ENCODE peak calls at places on chromosomes 5 and 9, in four cellular contexts. T, M, V and B are unnamed samples.

GRCh38 chr5:126234563-126235195 is 188.5 kb upstream of the GRAMD2B start:
- DNase-seq in T (no peak), M (peak), V (no peak), B (peak)

GRCh38 chr9:9536481-9536880 is 1076.3 kb downstream of the PTPRD start:
- DNase-seq in V (no peak), M (no peak), T (no peak), B (no peak)

GRCh38 chr5:178150977-178151734 is 2.5 kb downstream of the NHP2 start:
- DNase-seq in M (no peak), T (no peak), V (no peak), B (no peak)

GRCh38 chr9:86534572-86535258 is 180.5 kb upstream of the TUT7 start:
- DNase-seq in M (no peak), V (no peak), T (no peak), B (no peak)

GRCh38 chr5:32866138-32866537 is 155.0 kb downstream of the NPR3 start:
- DNase-seq in V (no peak), M (no peak), T (no peak), B (no peak)

GRCh38 chr9:87639949-87640348 is 86.0 kb upstream of the CTSL start:
- DNase-seq in T (no peak), V (no peak), M (no peak), B (no peak)

GRCh38 chr5:173753307-173754168 is 134.6 kb upstream of the CPEB4 start:
- DNase-seq in M (no peak), T (no peak), V (no peak), B (no peak)

GRCh38 chr5:1003296-1003937 is 5.2 kb upstream of the NKD2 start:
- DNase-seq in V (peak), T (peak), M (no peak), B (no peak)

GRCh38 chr9:132250324-132251262 is 88.7 kb downstream of the NTNG2 start:
- DNase-seq in V (no peak), M (no peak), T (no peak), B (no peak)

GRCh38 chr9:120985759-120986353 is 59.3 kb upstream of the TRAF1 start:
- DNase-seq in V (no peak), M (peak), T (no peak), B (peak)

GRCh38 chr9:96171749-96172148 is 130.2 kb downstream of the HSD17B3 start:
- DNase-seq in T (no peak), V (no peak), M (no peak), B (no peak)

GRCh38 chr5:1015545-1015944 is 6.9 kb downstream of the NKD2 start:
- DNase-seq in T (no peak), M (no peak), V (peak), B (no peak)

GRCh38 chr9:30932226-30932625 is 1452.2 kb upstream of the ACO1 start:
- DNase-seq in T (no peak), M (no peak), V (no peak), B (no peak)

GRCh38 chr5:181215997-181216982 is 6.8 kb upstream of the TRIM41 start:
- DNase-seq in V (no peak), M (peak), T (no peak), B (no peak)

GRCh38 chr5:38307845-38308244 is 49.5 kb downstream of the EGFLAM start:
- DNase-seq in M (no peak), T (no peak), V (no peak), B (no peak)

GRCh38 chr5:167633931-167634341 is 657.5 kb upstream of the WWC1 start:
- DNase-seq in T (no peak), M (no peak), V (no peak), B (no peak)

GRCh38 chr9:96668868-96669534 is 13.9 kb upstream of the PRXL2C start:
- DNase-seq in V (no peak), T (no peak), M (no peak), B (no peak)

GRCh38 chr5:96322217-96322616 is 110.8 kb downstream of the PCSK1 start:
- DNase-seq in V (no peak), T (no peak), M (no peak), B (no peak)

GRCh38 chr9:135038331-135038730 is 49.1 kb upstream of the OLFM1 start:
- DNase-seq in V (no peak), T (no peak), M (no peak), B (no peak)

GRCh38 chr9:132609184-132609583 is 26.8 kb downstream of the BARHL1 start:
- DNase-seq in M (no peak), V (no peak), T (no peak), B (no peak)

GRCh38 chr9:95481000-95481399 is 35.8 kb downstream of the PTCH1 start:
- DNase-seq in T (no peak), M (no peak), V (no peak), B (no peak)

GRCh38 chr9:132973713-132974112 is 4.8 kb upstream of the GFI1B start:
- DNase-seq in V (no peak), T (no peak), M (peak), B (no peak)

GRCh38 chr5:120624021-120624563 is 160.0 kb downstream of the PRR16 start:
- DNase-seq in V (no peak), M (no peak), T (no peak), B (no peak)

GRCh38 chr5:112973904-112974303 is 2.7 kb upstream of the DCP2 start:
- DNase-seq in V (no peak), T (no peak), M (no peak), B (no peak)

GRCh38 chr9:126952180-126952960 is 37.8 kb downstream of the RALGPS1 start:
- DNase-seq in M (no peak), T (no peak), V (no peak), B (no peak)

GRCh38 chr5:28766565-28767158 is 1728.3 kb upstream of the CDH9 start:
- DNase-seq in T (no peak), V (no peak), M (peak), B (peak)

GRCh38 chr5:43432486-43433365 is 20.5 kb upstream of the CCL28 start:
- DNase-seq in V (peak), T (peak), M (no peak), B (no peak)

GRCh38 chr5:77396017-77396416 is 96.1 kb downstream of the WDR41 start:
- DNase-seq in V (no peak), M (no peak), T (no peak), B (no peak)

GRCh38 chr9:971901-972511 is 4.4 kb upstream of the DMRT3 start:
- DNase-seq in V (peak), M (no peak), T (no peak), B (no peak)

GRCh38 chr5:54229041-54229780 is 81.2 kb downstream of the ARL15 start:
- DNase-seq in V (peak), T (peak), M (peak), B (peak)

GRCh38 chr5:79397080-79397479 is 116.9 kb downstream of the HOMER1 start:
- DNase-seq in M (no peak), T (no peak), V (no peak), B (no peak)

GRCh38 chr5:92909545-92909962 is 671.5 kb downstream of the NR2F1-AS1 start:
- DNase-seq in V (no peak), M (peak), T (no peak), B (peak)

GRCh38 chr9:133661846-133662636 is 25.9 kb downstream of the DBH start:
- DNase-seq in T (no peak), M (no peak), V (no peak), B (no peak)

GRCh38 chr9:96169488-96169887 is 132.5 kb downstream of the HSD17B3 start:
- DNase-seq in V (peak), M (no peak), T (no peak), B (no peak)

GRCh38 chr9:3879315-3879714 is 353.5 kb upstream of the RFX3 start:
- DNase-seq in T (no peak), M (no peak), V (no peak), B (no peak)

GRCh38 chr9:69122391-69123141 is 51.5 kb upstream of the TJP2 start:
- DNase-seq in T (no peak), V (no peak), M (peak), B (peak)

GRCh38 chr9:32728181-32728580 is 55.2 kb upstream of the TMEM215 start:
- DNase-seq in T (no peak), V (no peak), M (no peak), B (no peak)

GRCh38 chr5:14664270-14665109 is at the start of gene OTULIN:
- DNase-seq in V (peak), M (peak), T (peak), B (peak)

GRCh38 chr5:14665110-14665822 is 748 bp downstream of the OTULIN start:
- DNase-seq in T (no peak), M (peak), V (no peak), B (peak)

GRCh38 chr5:14667770-14668169 is 3.3 kb downstream of the OTULIN start:
- DNase-seq in M (no peak), T (no peak), V (no peak), B (no peak)

GRCh38 chr5:14667290-14667689 is 2.8 kb downstream of the OTULIN start:
- DNase-seq in V (no peak), M (no peak), T (no peak), B (no peak)

GRCh38 chr5:14665949-14666741 is 1.6 kb downstream of the OTULIN start:
- DNase-seq in M (peak), V (no peak), T (no peak), B (peak)
- TF ChIP-seq CTCF in M (peak), V (no peak), T (no peak), B (peak)

DNA sequence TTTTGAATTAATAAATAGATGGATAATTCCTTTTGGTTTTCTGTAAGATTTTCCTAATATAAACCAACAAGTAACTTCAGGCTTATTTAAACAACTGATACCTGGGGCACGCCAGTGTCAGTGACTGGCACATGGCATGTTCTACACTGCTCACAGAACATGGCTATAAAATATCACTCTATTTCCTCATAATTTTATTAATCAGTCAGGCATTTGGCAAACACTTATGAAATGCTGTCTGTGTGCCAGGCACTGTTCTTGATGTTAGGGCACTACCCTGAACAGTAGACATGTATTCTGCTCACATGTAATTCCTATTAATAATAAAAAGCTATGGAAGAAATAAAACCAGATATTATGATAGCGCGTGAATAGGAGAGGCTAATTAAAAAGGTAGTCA is 661.0 kb downstream of the DTWD2 start:
- DNase-seq in M (no peak), V (no peak), T (no peak), B (no peak)
- TF ChIP-seq CTCF in M (no peak), V (no peak), T (no peak), B (no peak)

DNA sequence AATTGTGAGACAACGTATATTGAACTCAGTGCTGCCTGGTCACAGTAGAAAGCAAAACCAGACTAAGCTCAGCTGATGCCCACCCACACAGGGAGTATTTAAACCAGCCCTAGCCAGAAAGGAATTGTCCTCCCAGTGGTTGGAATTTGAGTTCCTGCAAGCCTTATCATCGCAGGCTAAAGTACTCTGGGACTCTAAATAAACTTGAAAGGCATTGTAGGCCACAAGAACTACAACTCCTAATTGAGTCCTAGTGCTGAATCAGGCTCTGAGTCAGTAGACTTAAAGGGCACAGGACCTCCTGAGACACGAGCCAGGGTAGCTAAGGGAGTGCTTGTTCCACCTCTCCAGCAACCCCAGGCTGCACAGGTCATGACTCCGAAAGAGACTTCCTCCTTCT is 171.4 kb downstream of the MCTP1 start:
- DNase-seq in T (no peak), M (no peak), V (no peak), B (no peak)
- TF ChIP-seq CTCF in T (no peak), M (no peak), V (no peak), B (no peak)

GRCh38 chr5:10333154-10334006 is 20.1 kb upstream of the MARCHF6 start:
- DNase-seq in M (no peak), T (peak), V (peak), B (peak)
- TF ChIP-seq CTCF in M (no peak), T (peak), V (no peak), B (no peak)

GRCh38 chr5:161676109-161676508 is 9.4 kb upstream of the GABRA6 start:
- DNase-seq in M (peak), T (no peak), V (no peak), B (no peak)
- TF ChIP-seq CTCF in M (peak), T (no peak), V (peak), B (no peak)

GRCh38 chr9:128208943-128209695 is 5.9 kb downstream of the DNM1 start:
- DNase-seq in V (no peak), T (no peak), M (no peak), B (no peak)

GRCh38 chr9:128206484-128206883 is 3.3 kb downstream of the DNM1 start:
- DNase-seq in M (no peak), T (no peak), V (no peak), B (no peak)

GRCh38 chr9:128208386-128208785 is 5.2 kb downstream of the DNM1 start:
- DNase-seq in T (no peak), M (no peak), V (no peak), B (no peak)

GRCh38 chr9:128205296-128205944 is 2.2 kb downstream of the DNM1 start:
- DNase-seq in V (no peak), M (no peak), T (no peak), B (no peak)

GRCh38 chr9:128207076-128207731 is 4.0 kb downstream of the DNM1 start:
- DNase-seq in M (no peak), V (no peak), T (no peak), B (no peak)
- TF ChIP-seq CTCF in M (no peak), V (no peak), T (no peak), B (no peak)